ENCODE peak calls at places on chromosomes 3 and 15, in five cellular contexts. O is neuronal stem cell, P is mesenchymal stem cell, X is trophoblast cell, S is H1. B is an unnamed sample.

GRCh38 chr15:73930790-73931281 is 4.6 kb downstream of the LOXL1 start:
- DNase-seq in X (no peak), O (no peak), P (no peak), S (no peak), B (no peak)

GRCh38 chr3:71319771-71320170 is 263.8 kb downstream of the FOXP1 start:
- DNase-seq in S (no peak), P (no peak), X (no peak), O (no peak), B (no peak)

GRCh38 chr15:78509726-78510312 is 2.4 kb downstream of the HYKK start:
- DNase-seq in X (no peak), O (no peak), S (no peak), P (no peak), B (no peak)

GRCh38 chr15:92683511-92683834 is 27.9 kb upstream of the FAM174B start:
- DNase-seq in S (peak), X (peak), O (peak), P (no peak), B (peak)

GRCh38 chr3:58955308-58955707 is 94.5 kb downstream of the CFAP20DC start:
- DNase-seq in X (no peak), O (no peak), S (no peak), P (no peak), B (peak)

GRCh38 chr3:30625541-30626438 is 19.4 kb downstream of the TGFBR2 start:
- DNase-seq in S (no peak), X (peak), P (peak), O (no peak), B (no peak)

GRCh38 chr3:46095307-46095706 is 68.0 kb upstream of the XCR1 start:
- DNase-seq in S (no peak), O (no peak), P (no peak), X (no peak), B (no peak)

GRCh38 chr3:153291052-153291689 is 129.1 kb downstream of the RAP2B start:
- DNase-seq in S (peak), O (no peak), X (peak), P (peak), B (no peak)

GRCh38 chr3:7793786-7794185 is 707.8 kb upstream of the LMCD1 start:
- DNase-seq in X (no peak), P (no peak), S (no peak), O (no peak), B (no peak)

GRCh38 chr3:190562866-190563525 is 49.1 kb downstream of the IL1RAP start:
- DNase-seq in P (peak), O (no peak), S (no peak), X (peak), B (no peak)

GRCh38 chr3:195774917-195775316 is 36.8 kb downstream of the MUC4 start:
- DNase-seq in P (no peak), S (peak), X (peak), O (peak), B (peak)

GRCh38 chr3:155182467-155182866 is 102.3 kb downstream of the MME start:
- DNase-seq in S (no peak), X (no peak), P (no peak), O (no peak), B (no peak)

GRCh38 chr3:155189478-155189877 is 104.0 kb downstream of the STRIT1 start:
- DNase-seq in S (no peak), X (no peak), P (no peak), O (no peak), B (no peak)

GRCh38 chr3:155184027-155184426 is 103.9 kb downstream of the MME start:
- DNase-seq in S (no peak), P (peak), O (no peak), X (no peak), B (no peak)

GRCh38 chr3:155188036-155188435 is 105.4 kb downstream of the STRIT1 start:
- DNase-seq in P (no peak), S (no peak), X (no peak), O (no peak), B (no peak)

GRCh38 chr3:155185623-155186022 is 105.5 kb downstream of the MME start:
- DNase-seq in X (peak), P (peak), S (no peak), O (no peak), B (peak)
- H2BK12ac ChIP-seq in X (no peak), P (no peak), S (no peak), O (no peak), B (no peak)

GRCh38 chr3:136752046-136752326 is 192 bp downstream of the STAG1 start:
- DNase-seq in X (peak), P (no peak), S (no peak), O (no peak), B (no peak)
- H4K8ac ChIP-seq in X (peak), P (peak), S (peak), O (no peak), B (no peak)

GRCh38 chr3:172770382-172770781 is 19.9 kb downstream of the ECT2 start:
- DNase-seq in O (no peak), X (no peak), P (no peak), S (no peak), B (no peak)

GRCh38 chr3:172771672-172772071 is 21.1 kb downstream of the ECT2 start:
- DNase-seq in O (no peak), S (no peak), X (no peak), P (no peak), B (no peak)

GRCh38 chr3:172777901-172778300 is 27.4 kb downstream of the ECT2 start:
- DNase-seq in P (peak), O (no peak), S (no peak), X (peak), B (no peak)

GRCh38 chr3:172776049-172776717 is 25.7 kb downstream of the ECT2 start:
- DNase-seq in X (peak), O (no peak), P (peak), S (no peak), B (no peak)
- H2BK12ac ChIP-seq in X (no peak), O (no peak), P (no peak), S (no peak), B (no peak)

DNA sequence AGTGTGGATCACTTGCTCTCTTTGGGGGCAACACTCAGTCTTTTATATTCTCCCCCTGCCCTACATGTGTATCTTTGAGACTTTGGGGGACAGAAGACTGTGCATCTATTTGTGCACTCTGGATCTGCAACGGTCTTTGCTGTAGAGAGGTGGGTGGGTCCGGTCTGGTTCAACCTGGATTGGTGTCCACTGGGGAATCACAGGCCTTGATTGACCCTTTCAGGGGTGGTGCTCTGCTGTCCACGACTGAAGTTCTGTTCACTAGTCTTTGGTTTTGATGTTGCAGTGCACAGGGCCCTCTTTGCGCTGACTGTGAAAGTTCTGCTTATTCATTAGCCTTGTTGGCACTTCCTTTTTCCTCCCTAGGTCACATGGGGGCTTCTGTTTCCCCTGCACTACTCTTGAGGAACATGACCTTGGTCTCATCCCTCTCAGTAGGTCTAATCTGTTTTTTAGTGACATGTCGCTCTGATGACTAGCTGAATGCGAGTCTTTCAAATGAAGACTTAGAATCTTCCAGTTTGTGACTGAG is 284.2 kb downstream of the SV2B start:
- DNase-seq in O (no peak), X (no peak), P (no peak), S (no peak), B (no peak)
- H4K8ac ChIP-seq in O (no peak), X (no peak), P (no peak), S (no peak), B (no peak)

GRCh38 chr3:171435143-171435542 is 25.1 kb downstream of the TNIK start:
- DNase-seq in X (no peak), S (no peak), P (no peak), O (no peak), B (no peak)
- H2BK12ac ChIP-seq in X (no peak), S (no peak), P (no peak), O (no peak), B (no peak)

DNA sequence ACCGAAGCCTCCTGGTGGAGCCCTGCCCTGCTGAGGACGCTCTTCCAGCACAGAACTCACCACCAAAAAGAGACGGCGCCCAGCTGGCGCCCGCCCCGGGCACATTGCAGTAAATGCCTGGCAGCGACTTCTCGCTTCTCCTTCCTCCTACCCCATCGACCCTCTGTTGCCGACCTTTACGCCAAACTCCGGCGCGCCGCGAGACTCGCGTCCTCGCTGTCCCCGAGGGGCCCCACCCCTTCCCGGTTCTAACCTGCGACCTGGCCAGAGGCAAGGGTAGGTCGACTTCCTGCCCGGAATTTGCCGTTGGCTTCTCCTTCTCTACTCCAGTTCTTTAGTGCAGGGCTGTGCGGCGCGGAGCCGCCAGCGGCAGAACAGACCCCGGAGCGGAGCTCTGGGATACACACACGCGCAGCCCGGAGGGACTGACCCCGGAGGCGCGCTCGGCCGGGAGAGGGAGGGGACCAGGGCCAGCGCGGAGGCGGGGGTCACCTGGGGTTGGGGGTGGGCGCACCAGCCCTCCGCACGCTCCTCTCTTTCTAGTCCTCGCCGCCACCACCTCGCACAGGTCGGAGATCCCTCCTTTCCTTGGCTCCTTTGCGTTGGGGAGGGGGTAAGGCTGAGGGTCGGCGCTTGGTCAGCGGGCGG is 226.6 kb upstream of the AZI2 start:
- DNase-seq in S (no peak), X (peak), P (peak), O (peak), B (peak)
- H4K8ac ChIP-seq in S (peak), X (no peak), P (no peak), O (no peak), B (no peak)

DNA sequence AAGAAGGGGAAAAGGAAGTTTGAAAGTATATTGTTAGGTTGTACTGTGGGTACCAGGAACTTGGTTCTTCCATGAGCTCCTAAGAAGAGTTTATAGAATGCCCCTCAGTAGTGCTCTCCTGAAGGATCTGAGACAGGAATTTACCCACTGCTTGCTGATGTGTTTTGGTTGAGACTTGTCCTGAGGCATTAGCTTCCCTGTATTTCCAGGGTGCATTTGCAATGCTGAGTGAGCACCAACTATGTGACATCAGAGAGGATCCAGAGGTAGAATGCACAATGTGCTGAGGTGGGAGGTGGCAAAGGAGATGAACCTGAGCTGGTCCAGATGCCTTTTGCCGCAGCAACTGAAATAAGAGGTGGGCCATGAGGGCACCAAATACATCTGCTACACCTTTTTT is 64.3 kb upstream of the LRRC3B start:
- DNase-seq in O (no peak), S (no peak), X (no peak), P (no peak), B (no peak)
- H2BK12ac ChIP-seq in O (no peak), S (no peak), X (no peak), P (no peak), B (no peak)